ENCODE peak calls at places on chromosomes 4 and X, in six cellular contexts. I is RWPE1; J is SIG-M5; R is NCI-H1092 treated with DMSO at 0.1 percent for 48 hours; U is stimulated activated CD8-positive, alpha-beta memory T cell treated with anti-CD3 and anti-CD28 coated beads, Interleukin-4, amount 100 ng/mL, for 24 hours; T is NCI-H524 treated with DMSO at 0.1 percent for 48 hours. Y is an unnamed sample.

GRCh38 chr4:173516621-173517612 is 13.1 kb downstream of the HAND2 start:
- DNase-seq in T (no peak), R (no peak), U (no peak), J (no peak), I (no peak), Y (no peak)

GRCh38 chrX:155027509-155028066 is 944 bp downstream of the FUNDC2 start:
- DNase-seq in T (no peak), U (no peak), J (no peak), I (peak), R (peak), Y (peak)

GRCh38 chr4:56182356-56182755 is 204.9 kb downstream of the AASDH start:
- DNase-seq in I (no peak), T (no peak), R (no peak), J (no peak), U (no peak), Y (no peak)

GRCh38 chrX:9842541-9842940 is 56.3 kb downstream of the SHROOM2 start:
- DNase-seq in U (no peak), T (no peak), R (no peak), J (no peak), I (no peak), Y (peak)

GRCh38 chr4:169158046-169158445 is 112.7 kb downstream of the SH3RF1 start:
- DNase-seq in U (no peak), T (no peak), I (no peak), R (no peak), J (no peak), Y (no peak)

GRCh38 chrX:63250253-63250868 is 100.8 kb downstream of the SPIN4 start:
- DNase-seq in T (no peak), J (no peak), U (no peak), R (no peak), I (peak), Y (peak)

GRCh38 chrX:74420194-74421035 is 878 bp upstream of the SLC16A2 start:
- DNase-seq in R (peak), J (no peak), U (no peak), I (peak), T (no peak), Y (peak)

GRCh38 chrX:133134282-133134681 is 37.4 kb upstream of the USP26 start:
- DNase-seq in J (no peak), R (no peak), I (no peak), T (no peak), U (no peak), Y (no peak)

GRCh38 chr4:65623509-65623908 is 46.8 kb downstream of the EPHA5 start:
- DNase-seq in J (no peak), R (no peak), I (peak), T (no peak), U (no peak), Y (peak)

GRCh38 chr4:39353478-39354177 is 12.5 kb downstream of the RFC1 start:
- DNase-seq in T (no peak), J (peak), U (no peak), R (no peak), I (peak), Y (peak)

GRCh38 chr4:171378323-171378722 is 434.9 kb upstream of the GALNTL6 start:
- DNase-seq in U (no peak), R (no peak), I (no peak), J (no peak), T (no peak), Y (no peak)

GRCh38 chrX:154348114-154348531 is 26.3 kb downstream of the FLNA start:
- DNase-seq in R (no peak), T (no peak), I (no peak), U (no peak), J (no peak), Y (peak)

GRCh38 chrX:42028113-42028512 is 104.8 kb upstream of the CASK start:
- DNase-seq in R (no peak), I (no peak), T (no peak), U (no peak), J (no peak), Y (peak)

GRCh38 chrX:3994315-3994714 is 280.9 kb upstream of the PRKX start:
- DNase-seq in U (no peak), R (no peak), I (no peak), T (no peak), J (no peak), Y (no peak)

GRCh38 chr4:39814403-39815185 is 116.7 kb downstream of the UBE2K start:
- DNase-seq in U (no peak), R (no peak), J (no peak), T (no peak), I (peak), Y (peak)

GRCh38 chr4:8320386-8320750 is 50.8 kb downstream of the HTRA3 start:
- DNase-seq in I (no peak), J (no peak), R (no peak), U (no peak), T (no peak), Y (no peak)